ENCODE peak calls at places on chromosomes 1 and 21, in four cellular contexts. V is islet precursor cell, S is fibroblast of gingiva, H is RWPE1. L is an unnamed sample.

GRCh38 chr21:17488620-17489019 is 24.2 kb upstream of the CXADR start:
- DNase-seq in S (no peak), H (no peak), V (no peak), L (no peak)

GRCh38 chr1:57131701-57132394 is 166.0 kb upstream of the C8B start:
- DNase-seq in V (no peak), H (peak; percentile 24), S (no peak), L (no peak)

GRCh38 chr1:9201421-9202239 is 32.9 kb upstream of the H6PD start:
- DNase-seq in V (peak; percentile 76), S (peak; percentile 80), H (no peak), L (no peak)

GRCh38 chr21:33231526-33231925 is 1.8 kb downstream of the IFNAR2 start:
- DNase-seq in V (no peak), H (no peak), S (no peak), L (no peak)

GRCh38 chr1:9539829-9540550 is 725 bp downstream of the SLC25A33 start:
- DNase-seq in S (peak; percentile 56), H (peak; percentile 67), V (peak; percentile 76), L (peak; percentile 37)

GRCh38 chr1:157045251-157046218 is at the start of gene ARHGEF11:
- DNase-seq in S (peak; percentile 91), H (peak; percentile 84), V (peak; percentile 95), L (peak; percentile 96)

GRCh38 chr1:100921110-100921706 is 25.3 kb downstream of the SLC30A7 start:
- DNase-seq in S (peak; percentile 39), H (peak; percentile 30), V (no peak), L (peak; percentile 14)

GRCh38 chr1:199854681-199855321 is 172.7 kb upstream of the NR5A2 start:
- DNase-seq in V (no peak), H (peak; percentile 36), S (no peak), L (no peak)

GRCh38 chr21:14675774-14676530 is 129.8 kb upstream of the SAMSN1 start:
- DNase-seq in V (no peak), H (no peak), S (no peak), L (no peak)

GRCh38 chr1:181033128-181033798 is 520 bp upstream of the MR1 start:
- DNase-seq in S (peak; percentile 50), V (no peak), H (peak; percentile 28), L (no peak)

GRCh38 chr1:110879758-110880606 is 7.0 kb downstream of the CD53 start:
- DNase-seq in V (no peak), H (no peak), S (no peak), L (no peak)

GRCh38 chr1:30728832-30729638 is 5.7 kb upstream of the MATN1 start:
- DNase-seq in V (no peak), S (no peak), H (no peak), L (no peak)

GRCh38 chr1:150456161-150456647 is 31.0 kb upstream of the TARS2 start:
- DNase-seq in H (no peak), V (peak; percentile 1), S (no peak), L (no peak)

GRCh38 chr1:109927908-109928307 is 17.3 kb downstream of the CSF1 start:
- DNase-seq in V (no peak), H (no peak), S (peak; percentile 87), L (no peak)

GRCh38 chr1:203267347-203267846 is 37.9 kb upstream of the BTG2 start:
- DNase-seq in S (peak; percentile 83), H (peak; percentile 74), V (peak; percentile 94), L (peak; percentile 75)

GRCh38 chr1:184387069-184387870 is 441 bp downstream of the C1orf21 start:
- DNase-seq in S (no peak), V (no peak), H (no peak), L (peak; percentile 65)

GRCh38 chr1:53371121-53371666 is 43.3 kb upstream of the LRP8 start:
- DNase-seq in S (no peak), V (peak; percentile 45), H (no peak), L (peak; percentile 55)

GRCh38 chr1:31062867-31063380 is 2.6 kb downstream of the PUM1 start:
- DNase-seq in H (no peak), V (no peak), S (no peak), L (no peak)

GRCh38 chr1:158019177-158019868 is 25.9 kb downstream of the KIRREL1 start:
- DNase-seq in H (peak; percentile 79), V (peak; percentile 97), S (peak; percentile 87), L (no peak)

GRCh38 chr1:3518256-3518655 is 63.8 kb downstream of the ARHGEF16 start:
- DNase-seq in S (no peak), V (no peak), H (no peak), L (no peak)